ENCODE peak calls at places on chromosome 10, in seven cellular contexts. F is AG09309, S is foreskin fibroblast, T is astrocyte of the spinal cord, J is neural crest cell, Y is Calu3, C is A549. R is an unnamed sample.
A peak's percentile ranks its signal among the peaks of the same experiment; 100 is the strongest.

GRCh38 chr10:71753091-71753959 is 20.0 kb downstream of the VSIR start:
- DNase-seq in F (no peak), S (peak; percentile 57), T (no peak), J (no peak), Y (no peak), C (no peak), R (peak; percentile 37)

GRCh38 chr10:102140218-102140617 is 7.4 kb downstream of the PPRC1 start:
- DNase-seq in F (no peak), S (no peak), T (no peak), J (no peak), Y (no peak), C (no peak), R (no peak)

GRCh38 chr10:675532-675931 is 13.9 kb downstream of the DIP2C start:
- DNase-seq in F (no peak), S (no peak), T (no peak), J (no peak), Y (no peak), C (no peak), R (no peak)

GRCh38 chr10:116132716-116133420 is 140.1 kb downstream of the GFRA1 start:
- DNase-seq in F (no peak), S (no peak), T (no peak), J (no peak), Y (no peak), C (no peak), R (no peak)

GRCh38 chr10:110076559-110077318 is 69.0 kb downstream of the ADD3 start:
- DNase-seq in F (peak; percentile 94), S (peak; percentile 94), T (peak; percentile 82), J (no peak), Y (peak; percentile 46), C (peak; percentile 68), R (peak; percentile 99)

GRCh38 chr10:33333260-33334169 is 952 bp downstream of the NRP1 start:
- DNase-seq in F (no peak), S (peak; percentile 41), T (no peak), J (no peak), Y (peak; percentile 37), C (peak; percentile 36), R (no peak)

GRCh38 chr10:35813219-35813618 is 171.1 kb upstream of the FZD8 start:
- DNase-seq in F (no peak), S (no peak), T (no peak), J (no peak), Y (no peak), C (no peak), R (no peak)

GRCh38 chr10:77397103-77397502 is 240.5 kb downstream of the KCNMA1 start:
- DNase-seq in F (no peak), S (no peak), T (no peak), J (no peak), Y (no peak), C (no peak), R (no peak)

GRCh38 chr10:4650572-4650971 is 175.4 kb upstream of the AKR1E2 start:
- DNase-seq in F (peak; percentile 53), S (peak; percentile 79), T (no peak), J (no peak), Y (no peak), C (no peak), R (no peak)

GRCh38 chr10:124918906-124919305 is 23.0 kb upstream of the ZRANB1 start:
- DNase-seq in F (no peak), S (no peak), T (no peak), J (no peak), Y (no peak), C (no peak), R (no peak)

GRCh38 chr10:106643521-106643920 is 521.0 kb downstream of the SORCS1 start:
- DNase-seq in F (no peak), S (no peak), T (no peak), J (no peak), Y (no peak), C (no peak), R (no peak)

GRCh38 chr10:24518981-24519597 is 204.6 kb downstream of the ARHGAP21 start:
- DNase-seq in F (no peak), S (peak; percentile 84), T (peak; percentile 51), J (peak; percentile 80), Y (peak; percentile 74), C (peak; percentile 57), R (peak; percentile 73)

GRCh38 chr10:24518411-24518810 is 205.3 kb downstream of the ARHGAP21 start:
- DNase-seq in F (no peak), S (no peak), T (no peak), J (no peak), Y (no peak), C (no peak), R (no peak)

GRCh38 chr10:24515481-24515880 is 208.2 kb downstream of the ARHGAP21 start:
- DNase-seq in F (no peak), S (no peak), T (no peak), J (no peak), Y (no peak), C (no peak), R (no peak)

DNA sequence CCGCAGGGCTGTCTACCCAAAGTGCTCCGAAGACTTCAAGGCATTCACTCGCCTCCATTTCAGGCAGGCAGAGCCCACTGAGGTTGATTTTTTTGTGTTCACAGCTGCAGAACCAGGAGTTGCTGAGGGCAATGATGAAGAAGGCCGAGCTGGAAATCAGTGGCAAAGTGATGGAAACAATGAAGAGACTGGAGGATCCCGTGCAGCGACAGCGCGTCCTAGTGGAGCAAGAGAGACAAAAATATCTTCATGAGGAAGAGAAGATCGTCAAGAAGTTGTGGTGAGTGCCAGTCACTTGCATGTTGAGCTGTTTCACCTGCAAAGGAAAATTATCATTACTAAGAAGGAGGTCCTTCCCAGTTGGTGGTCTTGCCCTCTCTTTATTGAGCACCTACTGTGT is 210.5 kb downstream of the ARHGAP21 start:
- DNase-seq in F (no peak), S (peak; percentile 52), T (peak; percentile 49), J (no peak), Y (peak; percentile 26), C (peak; percentile 13), R (peak; percentile 47)
- TF ChIP-seq CTCF in F (peak; percentile 63), S (peak; percentile 55), T (peak; percentile 50), J (peak; percentile 53), Y (peak; percentile 24), C (peak; percentile 21), R (peak; percentile 43)

GRCh38 chr10:60446070-60446833 is 56.6 kb upstream of the ANK3 start:
- DNase-seq in F (no peak), S (no peak), T (no peak), J (no peak), Y (no peak), C (no peak), R (no peak)

GRCh38 chr10:60441515-60441914 is 51.8 kb upstream of the ANK3 start:
- DNase-seq in F (no peak), S (peak; percentile 47), T (no peak), J (no peak), Y (no peak), C (peak; percentile 45), R (no peak)

GRCh38 chr10:60448246-60448645 is 58.6 kb upstream of the ANK3 start:
- DNase-seq in F (no peak), S (peak; percentile 51), T (no peak), J (no peak), Y (no peak), C (no peak), R (no peak)

GRCh38 chr10:60446855-60447254 is 57.2 kb upstream of the ANK3 start:
- DNase-seq in F (no peak), S (no peak), T (no peak), J (no peak), Y (peak; percentile 63), C (no peak), R (peak; percentile 36)

DNA sequence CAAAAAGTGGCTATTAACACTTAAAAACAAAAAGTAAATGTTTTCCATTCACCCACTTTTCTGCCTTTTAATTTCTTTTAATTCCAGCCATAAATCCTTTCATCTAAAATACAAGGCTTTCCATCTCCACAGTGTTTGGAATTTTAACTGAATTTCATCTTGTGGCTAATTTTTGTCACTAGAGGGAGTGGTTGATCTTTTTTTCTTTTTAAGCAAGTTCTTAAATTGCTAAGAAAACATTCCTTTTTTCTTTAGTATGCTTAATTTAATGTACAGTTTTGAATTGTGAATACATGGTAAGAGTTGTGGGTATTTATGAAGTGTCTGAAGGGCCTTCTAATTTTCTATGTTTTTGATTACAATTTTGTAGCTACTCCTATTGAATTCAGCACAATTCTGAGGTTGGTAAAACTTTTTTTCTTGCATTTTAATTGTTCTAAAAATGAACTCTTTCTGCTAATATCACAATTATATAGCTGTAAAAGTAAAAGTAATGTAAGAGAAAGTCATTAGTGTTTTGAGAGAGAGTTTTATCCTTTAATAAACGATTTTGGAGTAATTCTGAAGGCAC is 54.9 kb upstream of the ANK3 start:
- DNase-seq in F (no peak), S (peak; percentile 63), T (peak; percentile 73), J (no peak), Y (no peak), C (peak; percentile 43), R (peak; percentile 39)
- TF ChIP-seq CTCF in F (peak; percentile 52), S (peak; percentile 39), T (peak; percentile 55), J (peak; percentile 77), Y (peak; percentile 61), C (peak; percentile 76), R (peak; percentile 59)

DNA sequence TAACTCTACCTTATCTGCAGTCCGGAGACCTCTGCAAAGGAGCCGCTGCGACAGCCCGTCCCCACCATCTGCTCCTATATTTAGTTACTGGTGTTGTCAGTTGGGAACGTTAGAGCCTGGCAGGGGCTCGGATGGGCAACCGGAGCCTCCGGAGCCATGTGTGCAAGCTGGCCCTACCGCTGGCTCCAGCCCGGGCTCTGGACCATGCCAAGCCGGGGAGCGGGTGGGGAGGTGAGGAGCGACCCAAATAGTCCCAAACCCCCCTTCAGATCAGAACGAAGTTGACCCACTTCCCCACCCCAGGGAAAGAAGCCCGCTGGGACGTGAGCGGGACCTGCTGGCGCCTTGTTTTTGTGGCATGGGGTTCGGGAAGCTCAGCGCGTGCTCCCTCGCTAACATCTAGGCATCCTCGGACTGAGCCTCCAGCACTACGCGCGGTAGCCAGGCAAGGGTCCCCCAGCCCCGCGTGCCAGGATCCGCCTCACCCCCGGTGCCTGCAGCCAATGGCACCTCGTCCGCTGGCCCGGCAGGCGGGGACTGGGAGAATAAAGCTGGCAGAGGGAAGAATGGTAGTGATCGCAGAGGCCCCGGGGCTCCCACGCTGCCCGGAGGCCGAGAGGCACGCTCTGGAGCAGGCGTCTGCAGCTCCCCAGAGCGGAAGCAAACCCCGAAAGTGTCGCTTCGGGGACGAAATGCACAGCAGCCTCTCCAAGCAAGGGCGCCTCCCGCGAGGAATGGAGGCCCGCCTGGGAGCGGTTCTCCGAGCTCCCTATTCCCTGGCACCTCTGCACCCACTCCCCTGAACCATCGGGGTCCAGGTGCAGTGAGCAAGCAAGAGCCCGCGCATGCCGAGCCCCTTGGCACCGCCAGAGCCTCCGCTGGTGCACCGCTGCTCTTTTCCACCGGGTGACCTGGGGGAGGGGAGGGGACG is 669 bp downstream of the LRRC20 start:
- DNase-seq in F (no peak), S (peak; percentile 67), T (no peak), J (peak; percentile 45), Y (peak; percentile 66), C (peak; percentile 25), R (peak; percentile 80)
- TF ChIP-seq CTCF in F (peak; percentile 1), S (no peak), T (no peak), J (peak; percentile 31), Y (no peak), C (no peak), R (no peak)

DNA sequence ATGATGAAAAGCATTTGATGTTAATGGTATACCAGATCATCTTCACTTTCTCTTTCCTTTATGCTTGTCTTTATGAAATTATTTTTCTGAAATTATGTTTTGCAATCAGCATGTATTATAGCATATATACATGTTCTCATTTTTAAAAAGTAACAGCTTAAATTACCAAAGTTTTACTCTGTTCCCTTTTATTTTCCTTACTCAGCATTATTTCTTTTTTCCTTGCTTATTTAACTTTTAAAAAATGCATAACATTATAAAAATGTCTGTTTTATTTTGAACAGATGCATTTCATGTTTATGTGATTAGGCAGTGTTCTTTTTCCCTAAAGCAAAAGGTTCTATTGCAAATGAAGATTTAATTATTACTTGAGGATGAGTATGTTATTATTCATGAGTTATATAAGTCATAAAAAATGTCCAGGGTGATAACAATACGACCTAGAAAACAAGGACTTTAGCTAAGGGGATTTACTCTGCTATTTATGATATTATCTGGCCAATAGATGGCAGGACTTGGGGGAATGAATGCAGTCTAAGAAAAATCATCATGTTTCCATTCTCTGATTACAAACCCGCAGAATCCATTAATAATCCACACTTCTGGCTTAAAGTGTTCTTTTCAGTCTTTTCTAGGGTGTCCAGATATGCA is 38.5 kb downstream of the CABCOCO1 start:
- DNase-seq in F (no peak), S (peak; percentile 17), T (no peak), J (no peak), Y (no peak), C (no peak), R (peak; percentile 3)
- TF ChIP-seq CTCF in F (no peak), S (peak; percentile 15), T (no peak), J (no peak), Y (no peak), C (no peak), R (peak; percentile 16)

R was measured in cardiac muscle cell.